ENCODE peak calls at places on chromosomes 2 and 18, in nine cellular contexts. One of them, this sample, is unnamed.

GRCh38 chr2:108607706-108608301 is 73.5 kb downstream of the LIMS1 start:
- DNase-seq in G401: peak
- DNase-seq in kidney epithelial cell: no peak
- DNase-seq in gastrocnemius medialis: no peak
- DNase-seq in psoas muscle: no peak
- DNase-seq in RWPE1: no peak
- DNase-seq in kidney tubule cell: peak
- DNase-seq in AG09309: no peak
- DNase-seq in EH: peak
- DNase-seq in this sample: no peak

GRCh38 chr2:241226723-241227634 is 38.5 kb downstream of the ANO7 start:
- DNase-seq in G401: no peak
- DNase-seq in kidney epithelial cell: no peak
- DNase-seq in gastrocnemius medialis: no peak
- DNase-seq in psoas muscle: peak
- DNase-seq in RWPE1: no peak
- DNase-seq in kidney tubule cell: no peak
- DNase-seq in AG09309: no peak
- DNase-seq in EH: no peak
- DNase-seq in this sample: no peak

GRCh38 chr2:69767034-69767433 is 25.1 kb downstream of the ANXA4 start:
- DNase-seq in G401: no peak
- DNase-seq in kidney epithelial cell: no peak
- DNase-seq in gastrocnemius medialis: no peak
- DNase-seq in psoas muscle: no peak
- DNase-seq in RWPE1: no peak
- DNase-seq in kidney tubule cell: no peak
- DNase-seq in AG09309: peak
- DNase-seq in EH: peak
- DNase-seq in this sample: peak

GRCh38 chr18:44708451-44709083 is 27.9 kb downstream of the SETBP1 start:
- DNase-seq in G401: no peak
- DNase-seq in kidney epithelial cell: no peak
- DNase-seq in gastrocnemius medialis: no peak
- DNase-seq in psoas muscle: no peak
- DNase-seq in RWPE1: no peak
- DNase-seq in kidney tubule cell: peak
- DNase-seq in AG09309: no peak
- DNase-seq in EH: peak
- DNase-seq in this sample: peak

GRCh38 chr18:48345596-48345995 is 63.6 kb downstream of the ZBTB7C start:
- DNase-seq in G401: no peak
- DNase-seq in kidney epithelial cell: no peak
- DNase-seq in gastrocnemius medialis: no peak
- DNase-seq in psoas muscle: no peak
- DNase-seq in RWPE1: peak
- DNase-seq in kidney tubule cell: peak
- DNase-seq in AG09309: no peak
- DNase-seq in EH: peak
- DNase-seq in this sample: peak

GRCh38 chr2:39215545-39215944 is 28.2 kb downstream of the CDKL4 start:
- DNase-seq in G401: no peak
- DNase-seq in kidney epithelial cell: no peak
- DNase-seq in gastrocnemius medialis: no peak
- DNase-seq in psoas muscle: no peak
- DNase-seq in RWPE1: no peak
- DNase-seq in kidney tubule cell: no peak
- DNase-seq in AG09309: no peak
- DNase-seq in EH: no peak
- DNase-seq in this sample: no peak

GRCh38 chr18:58466636-58467205 is 162.2 kb downstream of the ALPK2 start:
- DNase-seq in G401: peak
- DNase-seq in kidney epithelial cell: no peak
- DNase-seq in gastrocnemius medialis: no peak
- DNase-seq in psoas muscle: no peak
- DNase-seq in RWPE1: no peak
- DNase-seq in kidney tubule cell: no peak
- DNase-seq in AG09309: no peak
- DNase-seq in EH: no peak
- DNase-seq in this sample: no peak

GRCh38 chr2:230205034-230205433 is 14.8 kb downstream of the SP110 start:
- DNase-seq in G401: no peak
- DNase-seq in kidney epithelial cell: no peak
- DNase-seq in gastrocnemius medialis: no peak
- DNase-seq in psoas muscle: no peak
- DNase-seq in RWPE1: no peak
- DNase-seq in kidney tubule cell: peak
- DNase-seq in AG09309: no peak
- DNase-seq in EH: no peak
- DNase-seq in this sample: no peak

GRCh38 chr18:58205087-58205779 is 161.2 kb downstream of the NEDD4L start:
- DNase-seq in G401: peak
- DNase-seq in kidney epithelial cell: no peak
- DNase-seq in gastrocnemius medialis: no peak
- DNase-seq in psoas muscle: no peak
- DNase-seq in RWPE1: no peak
- DNase-seq in kidney tubule cell: peak
- DNase-seq in AG09309: peak
- DNase-seq in EH: peak
- DNase-seq in this sample: peak

GRCh38 chr2:70697603-70698383 is 70.2 kb downstream of the ADD2 start:
- DNase-seq in G401: no peak
- DNase-seq in kidney epithelial cell: no peak
- DNase-seq in gastrocnemius medialis: no peak
- DNase-seq in psoas muscle: no peak
- DNase-seq in RWPE1: no peak
- DNase-seq in kidney tubule cell: no peak
- DNase-seq in AG09309: no peak
- DNase-seq in EH: no peak
- DNase-seq in this sample: no peak

GRCh38 chr18:57737661-57738060 is 65.5 kb downstream of the ATP8B1 start:
- DNase-seq in G401: no peak
- DNase-seq in kidney epithelial cell: peak
- DNase-seq in gastrocnemius medialis: peak
- DNase-seq in psoas muscle: peak
- DNase-seq in RWPE1: peak
- DNase-seq in kidney tubule cell: peak
- DNase-seq in AG09309: peak
- DNase-seq in EH: peak
- DNase-seq in this sample: peak

GRCh38 chr2:29952973-29953372 is 31.6 kb upstream of the ALK start:
- DNase-seq in G401: no peak
- DNase-seq in kidney epithelial cell: no peak
- DNase-seq in gastrocnemius medialis: no peak
- DNase-seq in psoas muscle: no peak
- DNase-seq in RWPE1: no peak
- DNase-seq in kidney tubule cell: no peak
- DNase-seq in AG09309: no peak
- DNase-seq in EH: no peak
- DNase-seq in this sample: no peak

GRCh38 chr2:51780353-51780752 is 748.4 kb upstream of the NRXN1 start:
- DNase-seq in G401: no peak
- DNase-seq in kidney epithelial cell: no peak
- DNase-seq in gastrocnemius medialis: no peak
- DNase-seq in psoas muscle: no peak
- DNase-seq in RWPE1: no peak
- DNase-seq in kidney tubule cell: no peak
- DNase-seq in AG09309: no peak
- DNase-seq in EH: no peak
- DNase-seq in this sample: no peak

GRCh38 chr2:9406529-9407362 is 16.6 kb downstream of the ITGB1BP1 start:
- DNase-seq in G401: no peak
- DNase-seq in kidney epithelial cell: no peak
- DNase-seq in gastrocnemius medialis: no peak
- DNase-seq in psoas muscle: no peak
- DNase-seq in RWPE1: no peak
- DNase-seq in kidney tubule cell: no peak
- DNase-seq in AG09309: no peak
- DNase-seq in EH: no peak
- DNase-seq in this sample: no peak

GRCh38 chr18:67417864-67418523 is 98.5 kb downstream of the DSEL start:
- DNase-seq in G401: no peak
- DNase-seq in kidney epithelial cell: no peak
- DNase-seq in gastrocnemius medialis: no peak
- DNase-seq in psoas muscle: no peak
- DNase-seq in RWPE1: peak
- DNase-seq in kidney tubule cell: peak
- DNase-seq in AG09309: no peak
- DNase-seq in EH: peak
- DNase-seq in this sample: peak

GRCh38 chr18:56028514-56028913 is 440.5 kb upstream of the TCF4 start:
- DNase-seq in G401: no peak
- DNase-seq in kidney epithelial cell: no peak
- DNase-seq in gastrocnemius medialis: no peak
- DNase-seq in psoas muscle: no peak
- DNase-seq in RWPE1: no peak
- DNase-seq in kidney tubule cell: peak
- DNase-seq in AG09309: peak
- DNase-seq in EH: peak
- DNase-seq in this sample: peak

GRCh38 chr2:43944915-43945314 is 50.9 kb downstream of the LRPPRC start:
- DNase-seq in G401: no peak
- DNase-seq in kidney epithelial cell: no peak
- DNase-seq in gastrocnemius medialis: no peak
- DNase-seq in psoas muscle: no peak
- DNase-seq in RWPE1: no peak
- DNase-seq in kidney tubule cell: no peak
- DNase-seq in AG09309: no peak
- DNase-seq in EH: no peak
- DNase-seq in this sample: no peak

GRCh38 chr2:203532957-203533695 is 2.0 kb downstream of the RAPH1 start:
- DNase-seq in G401: peak
- DNase-seq in kidney epithelial cell: no peak
- DNase-seq in gastrocnemius medialis: no peak
- DNase-seq in psoas muscle: no peak
- DNase-seq in RWPE1: peak
- DNase-seq in kidney tubule cell: peak
- DNase-seq in AG09309: no peak
- DNase-seq in EH: peak
- DNase-seq in this sample: peak

GRCh38 chr2:105919191-105919811 is 174.6 kb downstream of the NCK2 start:
- DNase-seq in G401: no peak
- DNase-seq in kidney epithelial cell: peak
- DNase-seq in gastrocnemius medialis: no peak
- DNase-seq in psoas muscle: no peak
- DNase-seq in RWPE1: peak
- DNase-seq in kidney tubule cell: peak
- DNase-seq in AG09309: no peak
- DNase-seq in EH: no peak
- DNase-seq in this sample: no peak

GRCh38 chr2:139805378-139805777 is 1025.2 kb upstream of the NXPH2 start:
- DNase-seq in G401: no peak
- DNase-seq in kidney epithelial cell: no peak
- DNase-seq in gastrocnemius medialis: no peak
- DNase-seq in psoas muscle: no peak
- DNase-seq in RWPE1: no peak
- DNase-seq in kidney tubule cell: no peak
- DNase-seq in AG09309: no peak
- DNase-seq in EH: no peak
- DNase-seq in this sample: no peak

GRCh38 chr2:188518391-188518790 is 226.7 kb downstream of the GULP1 start:
- DNase-seq in G401: no peak
- DNase-seq in kidney epithelial cell: no peak
- DNase-seq in gastrocnemius medialis: no peak
- DNase-seq in psoas muscle: no peak
- DNase-seq in RWPE1: no peak
- DNase-seq in kidney tubule cell: peak
- DNase-seq in AG09309: no peak
- DNase-seq in EH: peak
- DNase-seq in this sample: peak

GRCh38 chr2:18788590-18788989 is 199.2 kb upstream of the NT5C1B start:
- DNase-seq in G401: no peak
- DNase-seq in kidney epithelial cell: peak
- DNase-seq in gastrocnemius medialis: no peak
- DNase-seq in psoas muscle: peak
- DNase-seq in RWPE1: no peak
- DNase-seq in kidney tubule cell: peak
- DNase-seq in AG09309: no peak
- DNase-seq in EH: peak
- DNase-seq in this sample: no peak

GRCh38 chr2:148602918-148603561 is 41.5 kb upstream of the EPC2 start:
- DNase-seq in G401: no peak
- DNase-seq in kidney epithelial cell: no peak
- DNase-seq in gastrocnemius medialis: no peak
- DNase-seq in psoas muscle: no peak
- DNase-seq in RWPE1: no peak
- DNase-seq in kidney tubule cell: no peak
- DNase-seq in AG09309: no peak
- DNase-seq in EH: no peak
- DNase-seq in this sample: no peak

GRCh38 chr2:133414486-133415209 is 153.6 kb downstream of the NCKAP5 start:
- DNase-seq in G401: no peak
- DNase-seq in kidney epithelial cell: no peak
- DNase-seq in gastrocnemius medialis: no peak
- DNase-seq in psoas muscle: no peak
- DNase-seq in RWPE1: no peak
- DNase-seq in kidney tubule cell: no peak
- DNase-seq in AG09309: no peak
- DNase-seq in EH: peak
- DNase-seq in this sample: peak

GRCh38 chr2:206805922-206806607 is 40.7 kb downstream of the FASTKD2 start:
- DNase-seq in G401: no peak
- DNase-seq in kidney epithelial cell: no peak
- DNase-seq in gastrocnemius medialis: no peak
- DNase-seq in psoas muscle: no peak
- DNase-seq in RWPE1: no peak
- DNase-seq in kidney tubule cell: no peak
- DNase-seq in AG09309: peak
- DNase-seq in EH: peak
- DNase-seq in this sample: no peak

GRCh38 chr2:84083984-84084383 is 375.1 kb downstream of the SUCLG1 start:
- DNase-seq in G401: no peak
- DNase-seq in kidney epithelial cell: no peak
- DNase-seq in gastrocnemius medialis: no peak
- DNase-seq in psoas muscle: no peak
- DNase-seq in RWPE1: no peak
- DNase-seq in kidney tubule cell: no peak
- DNase-seq in AG09309: no peak
- DNase-seq in EH: no peak
- DNase-seq in this sample: no peak

GRCh38 chr2:137287934-137288639 is 522.7 kb downstream of the THSD7B start:
- DNase-seq in G401: no peak
- DNase-seq in kidney epithelial cell: no peak
- DNase-seq in gastrocnemius medialis: no peak
- DNase-seq in psoas muscle: no peak
- DNase-seq in RWPE1: no peak
- DNase-seq in kidney tubule cell: no peak
- DNase-seq in AG09309: no peak
- DNase-seq in EH: no peak
- DNase-seq in this sample: no peak

GRCh38 chr2:163345795-163346573 is 389.8 kb downstream of the FIGN start:
- DNase-seq in G401: peak
- DNase-seq in kidney epithelial cell: no peak
- DNase-seq in gastrocnemius medialis: no peak
- DNase-seq in psoas muscle: no peak
- DNase-seq in RWPE1: peak
- DNase-seq in kidney tubule cell: peak
- DNase-seq in AG09309: peak
- DNase-seq in EH: peak
- DNase-seq in this sample: peak

GRCh38 chr2:212646698-212647097 is 108.1 kb upstream of the ERBB4 start:
- DNase-seq in G401: no peak
- DNase-seq in kidney epithelial cell: peak
- DNase-seq in gastrocnemius medialis: no peak
- DNase-seq in psoas muscle: no peak
- DNase-seq in RWPE1: peak
- DNase-seq in kidney tubule cell: peak
- DNase-seq in AG09309: peak
- DNase-seq in EH: peak
- DNase-seq in this sample: peak

GRCh38 chr2:95374029-95374428 is 28.5 kb upstream of the FAHD2A start:
- DNase-seq in G401: no peak
- DNase-seq in kidney epithelial cell: no peak
- DNase-seq in gastrocnemius medialis: no peak
- DNase-seq in psoas muscle: no peak
- DNase-seq in RWPE1: no peak
- DNase-seq in kidney tubule cell: no peak
- DNase-seq in AG09309: no peak
- DNase-seq in EH: no peak
- DNase-seq in this sample: no peak

GRCh38 chr18:14577971-14578370 is 34.6 kb upstream of the POTEC start:
- DNase-seq in G401: no peak
- DNase-seq in kidney epithelial cell: no peak
- DNase-seq in gastrocnemius medialis: no peak
- DNase-seq in psoas muscle: no peak
- DNase-seq in RWPE1: no peak
- DNase-seq in kidney tubule cell: peak
- DNase-seq in AG09309: peak
- DNase-seq in EH: no peak
- DNase-seq in this sample: no peak

This sample was measured in AG20443.